ENCODE peak calls at places on chromosomes 13 and 19, in four cellular contexts. D is natural killer cell, B is posterior cingulate gyrus, P is neural progenitor cell. J is an unnamed sample.
A peak's percentile ranks its signal among the peaks of the same experiment; 100 is the strongest.

GRCh38 chr13:111202745-111203144 is 87.6 kb downstream of the ARHGEF7 start:
- DNase-seq in D (no peak), P (no peak), B (no peak), J (peak; percentile 99)

GRCh38 chr19:48806818-48807589 is 3.8 kb downstream of the BCAT2 start:
- DNase-seq in D (no peak), P (peak; percentile 42), B (peak; percentile 71), J (no peak)

GRCh38 chr19:6060600-6061391 is 49.5 kb downstream of the RFX2 start:
- DNase-seq in D (peak; percentile 14), P (peak; percentile 16), B (no peak), J (peak; percentile 74)

GRCh38 chr13:67186985-67187569 is 43.1 kb downstream of the PCDH9 start:
- DNase-seq in D (no peak), B (no peak), P (peak; percentile 30), J (no peak)

GRCh38 chr13:113152894-113153809 is 5.3 kb upstream of the PROZ start:
- DNase-seq in B (no peak), P (peak; percentile 63), D (peak; percentile 39), J (no peak)

GRCh38 chr19:48997972-48998371 is 4.3 kb downstream of the RUVBL2 start:
- DNase-seq in B (peak; percentile 14), P (peak; percentile 88), D (peak; percentile 35), J (peak; percentile 66)

GRCh38 chr19:2242092-2242537 is 5.5 kb downstream of the SF3A2 start:
- DNase-seq in B (no peak), P (no peak), D (no peak), J (no peak)

GRCh38 chr13:38418286-38418685 is 68.6 kb downstream of the UFM1 start:
- DNase-seq in P (no peak), B (no peak), D (no peak), J (no peak)

J was measured in lung microvascular endothelial cell.